ENCODE peak calls at places on chromosomes 6 and 20, in six cellular contexts. P is pancreas; S is HCT116; B is small intestine; K is CD8-positive, alpha-beta T cell; N is heart right ventricle. L is an unnamed sample.

GRCh38 chr6:92790381-92790780 is 629.0 kb downstream of the EPHA7 start:
- DNase-seq in P (no peak), S (no peak), B (no peak), K (no peak), N (no peak), L (no peak)

GRCh38 chr20:38242848-38243449 is 17.6 kb downstream of the KIAA1755 start:
- DNase-seq in P (no peak), S (peak; percentile 48), B (no peak), K (no peak), N (no peak), L (no peak)

GRCh38 chr20:7859371-7859802 is 80.9 kb downstream of the HAO1 start:
- DNase-seq in P (peak; percentile 17), S (no peak), B (peak; percentile 15), K (no peak), N (peak; percentile 46), L (no peak)

GRCh38 chr20:10848810-10849370 is 175.1 kb upstream of the JAG1 start:
- DNase-seq in P (no peak), S (peak; percentile 21), B (peak; percentile 19), K (no peak), N (peak; percentile 30), L (no peak)

GRCh38 chr6:168895102-168895812 is 358.4 kb downstream of the THBS2 start:
- DNase-seq in P (peak; percentile 87), S (peak; percentile 43), B (peak; percentile 93), K (peak; percentile 91), N (peak; percentile 75), L (peak; percentile 79)

GRCh38 chr6:166624275-166624674 is 2.8 kb downstream of the RPS6KA2 start:
- DNase-seq in P (no peak), S (no peak), B (no peak), K (peak; percentile 44), N (peak; percentile 14), L (no peak)

GRCh38 chr6:158474961-158475343 is 84.9 kb upstream of the TMEM181 start:
- DNase-seq in P (no peak), S (no peak), B (peak; percentile 38), K (no peak), N (no peak), L (no peak)

GRCh38 chr6:52361347-52361944 is 505 bp upstream of the PAQR8 start:
- DNase-seq in P (peak; percentile 8), S (no peak), B (peak; percentile 50), K (no peak), N (peak; percentile 36), L (peak; percentile 22)

GRCh38 chr6:129100164-129100563 is 217.2 kb downstream of the LAMA2 start:
- DNase-seq in P (no peak), S (no peak), B (no peak), K (no peak), N (no peak), L (no peak)

GRCh38 chr6:43311681-43312080 is 3.1 kb upstream of the CRIP3 start:
- DNase-seq in P (no peak), S (no peak), B (no peak), K (no peak), N (no peak), L (no peak)

GRCh38 chr20:58759947-58760346 is 67.3 kb downstream of the NPEPL1 start:
- DNase-seq in P (no peak), S (no peak), B (no peak), K (no peak), N (no peak), L (no peak)

GRCh38 chr20:63935447-63935846 is 20.8 kb downstream of the UCKL1 start:
- DNase-seq in P (no peak), S (no peak), B (no peak), K (no peak), N (no peak), L (no peak)

GRCh38 chr20:57648878-57649616 is 28.8 kb upstream of the ZBP1 start:
- DNase-seq in P (no peak), S (no peak), B (no peak), K (peak; percentile 25), N (no peak), L (no peak)

GRCh38 chr20:4427936-4428581 is 293.6 kb upstream of the PRND start:
- DNase-seq in P (no peak), S (no peak), B (no peak), K (no peak), N (no peak), L (no peak)

GRCh38 chr6:38784506-38785235 is 69.6 kb downstream of the DNAH8 start:
- DNase-seq in P (no peak), S (no peak), B (no peak), K (no peak), N (no peak), L (no peak)

GRCh38 chr6:56756791-56757582 is 114.3 kb upstream of the DST start:
- DNase-seq in P (no peak), S (no peak), B (no peak), K (no peak), N (no peak), L (no peak)

GRCh38 chr20:11569163-11569562 is 348.5 kb upstream of the BTBD3 start:
- DNase-seq in P (no peak), S (no peak), B (no peak), K (no peak), N (no peak), L (no peak)

GRCh38 chr6:119028106-119028505 is 50.4 kb downstream of the FAM184A start:
- DNase-seq in P (no peak), S (no peak), B (no peak), K (no peak), N (no peak), L (no peak)

GRCh38 chr6:112223070-112223861 is 31.1 kb downstream of the LAMA4 start:
- DNase-seq in P (no peak), S (no peak), B (no peak), K (no peak), N (no peak), L (no peak)

GRCh38 chr6:118277631-118278030 is 270.5 kb upstream of the PLN start:
- DNase-seq in P (no peak), S (no peak), B (no peak), K (no peak), N (no peak), L (no peak)

GRCh38 chr20:57792386-57793095 is 82.7 kb upstream of the PMEPA1 start:
- DNase-seq in P (no peak), S (no peak), B (no peak), K (no peak), N (no peak), L (no peak)

GRCh38 chr20:24559114-24559513 is 89.7 kb downstream of the SYNDIG1 start:
- DNase-seq in P (no peak), S (no peak), B (no peak), K (no peak), N (no peak), L (no peak)

GRCh38 chr6:45522486-45522885 is 144.8 kb upstream of the SUPT3H start:
- DNase-seq in P (no peak), S (no peak), B (no peak), K (no peak), N (no peak), L (no peak)

GRCh38 chr6:82363368-82364086 is at the start of gene TPBG:
- DNase-seq in P (peak; percentile 46), S (peak; percentile 47), B (peak; percentile 57), K (no peak), N (peak; percentile 44), L (no peak)

GRCh38 chr6:17505062-17505476 is 95.0 kb upstream of the FAM8A1 start:
- DNase-seq in P (no peak), S (peak; percentile 27), B (peak; percentile 5), K (no peak), N (no peak), L (no peak)

GRCh38 chr6:42049116-42049809 is 1.1 kb upstream of the TAF8 start:
- DNase-seq in P (peak; percentile 30), S (no peak), B (no peak), K (peak; percentile 59), N (no peak), L (peak; percentile 52)

GRCh38 chr6:42045538-42046460 is 4.5 kb upstream of the TAF8 start:
- DNase-seq in P (peak; percentile 90), S (peak; percentile 33), B (peak; percentile 89), K (peak; percentile 89), N (peak; percentile 90), L (peak; percentile 83)

GRCh38 chr6:42047790-42048405 is 2.4 kb upstream of the TAF8 start:
- DNase-seq in P (no peak), S (no peak), B (no peak), K (peak; percentile 64), N (no peak), L (no peak)

GRCh38 chr6:42046491-42047219 is 3.7 kb upstream of the TAF8 start:
- DNase-seq in P (no peak), S (no peak), B (no peak), K (no peak), N (no peak), L (no peak)

GRCh38 chr6:42047220-42047590 is 3.1 kb upstream of the TAF8 start:
- DNase-seq in P (no peak), S (no peak), B (no peak), K (no peak), N (no peak), L (no peak)
- H3K4me1 ChIP-seq in P (peaks cover 44% of the 10 kb centered on the region), S (peaks cover 62% of the 10 kb centered on the region), B (peaks cover 18% of the 10 kb centered on the region), K (peaks cover 57% of the 10 kb centered on the region), N (peaks cover 91% of the 10 kb centered on the region), L (peaks cover 18% of the 10 kb centered on the region)

DNA sequence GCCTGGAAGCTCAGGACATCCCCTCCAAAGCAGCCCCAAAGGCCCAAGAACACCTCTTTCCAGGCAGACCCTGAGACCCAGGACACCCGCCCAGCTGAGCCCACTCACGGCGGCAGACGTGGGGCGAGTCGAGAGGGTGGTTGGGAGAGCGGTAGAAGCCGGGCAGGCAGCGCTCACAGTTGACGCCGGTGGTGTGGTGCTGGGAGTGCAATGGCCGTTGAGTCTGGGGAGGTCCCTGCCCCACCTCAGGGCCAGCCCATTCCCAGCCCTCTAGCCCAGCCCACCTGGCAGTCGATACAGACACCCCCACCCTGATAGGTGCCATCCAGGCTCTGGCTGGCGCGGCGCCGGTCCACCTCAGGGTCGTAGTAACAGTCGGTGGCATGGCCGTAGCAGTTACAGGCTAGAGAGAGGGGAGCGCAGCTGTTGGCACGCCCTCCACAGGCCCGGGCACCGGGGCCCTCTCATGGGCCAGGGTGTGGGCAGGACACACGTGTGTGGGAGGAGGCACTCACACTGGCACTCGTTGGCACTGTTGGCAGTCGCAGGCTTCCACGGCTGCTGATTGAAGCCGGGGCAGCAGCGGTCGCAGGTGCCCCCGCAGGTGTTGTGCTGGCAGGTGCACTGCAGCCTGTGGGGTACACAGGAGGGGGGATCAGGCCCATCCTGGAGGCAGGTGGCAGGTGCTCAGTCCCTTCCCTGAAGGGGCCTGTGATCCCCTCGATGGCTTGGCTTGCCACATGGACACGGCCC is 20.5 kb downstream of the LAMA5 start:
- DNase-seq in P (no peak), S (no peak), B (no peak), K (no peak), N (no peak), L (peak; percentile 20)
- H3K36me3 ChIP-seq in P (peaks cover 7% of the 10 kb centered on the region), S (peaks cover 14% of the 10 kb centered on the region), B (no peaks in the 10 kb centered on the region), K (no peaks in the 10 kb centered on the region), N (peaks cover 14% of the 10 kb centered on the region), L (no peaks in the 10 kb centered on the region)

GRCh38 chr6:34384305-34385153 is 7.9 kb downstream of the NUDT3 start:
- DNase-seq in P (no peak), S (no peak), B (no peak), K (no peak), N (no peak), L (no peak)
- H3K27ac ChIP-seq in P (no peak overlapping the region), S (no peak overlapping the region), B (peak overlapping the region; percentile 55), K (no peak overlapping the region), N (no peak overlapping the region), L (no peak overlapping the region)

DNA sequence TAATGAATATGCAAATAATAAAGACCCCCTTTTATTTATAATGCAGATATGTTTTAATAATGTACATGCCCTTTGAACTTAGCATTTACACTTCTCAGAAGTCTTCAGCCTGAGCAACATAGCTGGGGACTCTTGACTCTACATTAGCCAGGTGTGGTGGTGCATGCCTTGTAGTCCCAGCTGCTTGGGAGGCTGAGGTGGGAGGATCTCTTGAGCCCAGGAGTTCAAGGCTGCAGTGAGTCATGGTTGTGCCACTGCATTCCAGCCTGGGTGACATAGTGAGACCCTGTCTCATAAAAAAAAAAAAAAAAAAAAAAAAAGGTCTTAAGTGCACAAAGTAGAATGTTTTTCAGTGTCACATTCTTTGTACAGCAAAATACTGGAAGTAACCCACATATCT is 17.3 kb upstream of the MAPK13 start:
- DNase-seq in P (no peak), S (no peak), B (no peak), K (no peak), N (no peak), L (no peak)
- H3K4me1 ChIP-seq in P (peaks cover 7% of the 10 kb centered on the region), S (peaks cover 15% of the 10 kb centered on the region), B (peaks cover under 1% of the 10 kb centered on the region), K (peaks cover 83% of the 10 kb centered on the region), N (no peaks in the 10 kb centered on the region), L (no peaks in the 10 kb centered on the region)

L was measured in right lobe of liver.